ENCODE peak calls at places on chromosomes 4 and X, in seven cellular contexts. R, L, V, Z, F, E and Y are unnamed samples.

GRCh38 chrX:118961866-118962560 is 12.4 kb upstream of the LONRF3 start:
- DNase-seq in E (no peak), F (no peak), R (no peak), L (no peak), Z (no peak), V (no peak), Y (no peak)

GRCh38 chrX:346034-346813 is 27.6 kb upstream of the GTPBP6 start:
- DNase-seq in F (no peak), L (no peak), V (no peak), R (peak; percentile 38), E (no peak), Z (no peak), Y (no peak)

GRCh38 chrX:17039826-17040225 is 93.4 kb downstream of the REPS2 start:
- DNase-seq in L (no peak), F (no peak), E (no peak), R (no peak), V (no peak), Z (no peak), Y (no peak)

GRCh38 chr4:89324671-89325070 is 17.1 kb upstream of the GPRIN3 start:
- DNase-seq in R (no peak), V (no peak), L (no peak), F (peak; percentile 19), E (no peak), Z (no peak), Y (no peak)

GRCh38 chrX:47482065-47482511 is 934 bp downstream of the ZNF41 start:
- DNase-seq in R (no peak), L (no peak), E (no peak), V (no peak), F (no peak), Z (no peak), Y (no peak)

GRCh38 chrX:13001961-13002671 is 27.2 kb downstream of the TMSB4X start:
- DNase-seq in F (no peak), R (no peak), Z (no peak), L (no peak), E (no peak), V (no peak), Y (no peak)

GRCh38 chrX:68647156-68647957 is at the start of gene STARD8:
- DNase-seq in Z (peak; percentile 53), L (peak; percentile 59), F (no peak), E (peak; percentile 19), V (peak; percentile 32), R (peak; percentile 54), Y (peak; percentile 2)

GRCh38 chr4:84681488-84682274 is 98.8 kb downstream of the CDS1 start:
- DNase-seq in L (no peak), Z (no peak), V (no peak), E (no peak), F (no peak), R (no peak), Y (peak; percentile 38)

GRCh38 chrX:39764441-39764914 is 333.3 kb downstream of the BCOR start:
- DNase-seq in Z (no peak), L (no peak), E (no peak), R (no peak), V (no peak), F (no peak), Y (no peak)

GRCh38 chrX:40132751-40133150 is 35.0 kb upstream of the BCOR start:
- DNase-seq in L (no peak), Z (peak; percentile 78), R (no peak), V (peak; percentile 48), F (no peak), E (no peak), Y (no peak)

GRCh38 chr4:168503652-168504362 is 7.0 kb downstream of the PALLD start:
- DNase-seq in R (no peak), F (no peak), V (no peak), E (no peak), L (no peak), Z (no peak), Y (no peak)

GRCh38 chrX:96685205-96686099 is 810 bp downstream of the DIAPH2 start:
- DNase-seq in L (peak; percentile 23), F (no peak), Z (no peak), V (no peak), R (peak; percentile 12), E (no peak), Y (peak; percentile 7)

GRCh38 chr4:155497306-155497705 is 120.5 kb upstream of the MAP9 start:
- DNase-seq in E (no peak), Z (no peak), V (no peak), L (peak; percentile 9), R (no peak), F (no peak), Y (no peak)

GRCh38 chrX:33434256-33435092 is 223.1 kb upstream of the DMD start:
- DNase-seq in E (peak; percentile 31), Z (peak; percentile 15), L (peak; percentile 46), R (peak; percentile 63), V (no peak), F (no peak), Y (peak; percentile 9)

GRCh38 chrX:107107459-107107858 is 11.2 kb downstream of the RBM41 start:
- DNase-seq in R (no peak), V (no peak), F (no peak), E (no peak), Z (no peak), L (no peak), Y (no peak)

GRCh38 chr4:180422989-180423766 is 1820.0 kb upstream of the TENM3 start:
- DNase-seq in R (no peak), Z (no peak), V (no peak), F (no peak), L (no peak), E (no peak), Y (no peak)

GRCh38 chrX:86171366-86171765 is 23.1 kb downstream of the DACH2 start:
- DNase-seq in R (peak; percentile 16), L (peak; percentile 23), E (peak; percentile 23), Z (no peak), F (no peak), V (no peak), Y (peak; percentile 35)

GRCh38 chr4:139957108-139957464 is 196.9 kb downstream of the MAML3 start:
- DNase-seq in V (no peak), R (no peak), F (no peak), L (no peak), Z (no peak), E (no peak), Y (no peak)

GRCh38 chr4:102061133-102061532 is 270.6 kb downstream of the BANK1 start:
- DNase-seq in F (no peak), E (no peak), R (no peak), V (no peak), L (no peak), Z (no peak), Y (no peak)

GRCh38 chr4:123299212-123299651 is 97.4 kb upstream of the SPRY1 start:
- DNase-seq in L (no peak), E (no peak), Z (no peak), R (no peak), F (no peak), V (no peak), Y (no peak)

GRCh38 chr4:173526724-173527102 is 3.3 kb downstream of the HAND2 start:
- DNase-seq in V (no peak), R (no peak), Z (no peak), L (no peak), E (no peak), F (no peak), Y (no peak)

GRCh38 chrX:65196758-65197371 is 220.6 kb upstream of the ZC4H2 start:
- DNase-seq in R (peak; percentile 70), L (peak; percentile 33), Z (no peak), E (peak; percentile 50), F (no peak), V (no peak), Y (peak; percentile 79)

GRCh38 chr4:45036677-45037076 is 310.3 kb upstream of the GNPDA2 start:
- DNase-seq in F (no peak), V (no peak), Z (no peak), R (no peak), L (no peak), E (no peak), Y (no peak)

GRCh38 chrX:137031517-137032377 is 2.0 kb downstream of the GPR101 start:
- DNase-seq in L (peak; percentile 68), F (peak; percentile 5), V (no peak), R (peak; percentile 33), Z (peak; percentile 43), E (no peak), Y (no peak)

GRCh38 chrX:21738145-21738949 is 19.6 kb downstream of the SMPX start:
- DNase-seq in Z (no peak), V (no peak), E (peak; percentile 21), L (peak; percentile 75), R (peak; percentile 70), F (no peak), Y (no peak)

GRCh38 chr4:57462843-57463242 is 352.7 kb upstream of the IGFBP7 start:
- DNase-seq in V (no peak), E (no peak), L (no peak), F (no peak), R (no peak), Z (no peak), Y (no peak)

GRCh38 chr4:2958446-2958845 is 4.8 kb downstream of the NOP14 start:
- DNase-seq in F (no peak), R (no peak), L (no peak), E (no peak), V (no peak), Z (no peak), Y (no peak)
- TF ChIP-seq SP1 in F (no peak), R (no peak), L (no peak), E (no peak), V (no peak), Z (no peak), Y (no peak)

GRCh38 chrX:44054863-44055601 is 81.8 kb upstream of the NDP start:
- DNase-seq in F (no peak), V (no peak), R (no peak), E (no peak), L (no peak), Z (no peak), Y (no peak)
- TF ChIP-seq SP1 in F (no peak), V (no peak), R (no peak), E (no peak), L (no peak), Z (no peak), Y (no peak)

DNA sequence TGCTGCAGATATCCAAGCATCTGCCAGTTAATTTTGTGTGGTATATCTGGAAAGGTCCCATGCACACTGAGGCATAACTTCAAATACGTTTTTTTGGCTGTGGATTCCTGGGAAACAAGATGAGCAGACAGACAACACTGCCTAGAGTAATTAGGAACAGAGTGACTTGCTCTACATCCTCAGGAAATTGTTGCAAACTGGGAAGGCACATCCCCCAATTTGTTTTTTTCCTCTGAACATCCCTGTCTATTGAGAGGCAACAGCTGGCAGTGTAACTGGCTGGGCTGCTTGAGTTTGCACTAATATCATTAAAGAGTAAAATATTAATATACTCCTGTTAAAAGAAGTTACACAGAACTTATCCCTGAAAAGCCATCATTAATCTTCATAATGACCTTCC is 207.7 kb upstream of the SLIT2 start:
- DNase-seq in V (no peak), L (no peak), R (no peak), E (no peak), F (no peak), Z (no peak), Y (no peak)
- TF ChIP-seq SP1 in V (no peak), L (no peak), R (no peak), E (no peak), F (no peak), Z (no peak), Y (no peak)

GRCh38 chr4:151604238-151604637 is 156.6 kb downstream of the GATB start:
- DNase-seq in F (no peak), R (no peak), E (no peak), V (no peak), L (peak; percentile 12), Z (no peak), Y (no peak)
- TF ChIP-seq SP1 in F (no peak), R (no peak), E (no peak), V (no peak), L (no peak), Z (no peak), Y (no peak)